ENCODE peak calls at places on chromosomes 6 and 20, in ten cellular contexts. P, C, M, J, N, O, R, H, B and S are unnamed samples.

GRCh38 chr6:77650098-77650663 is 2.7 kb upstream of the MEI4 start:
- DNase-seq in P (no peak), C (no peak), M (peak; percentile 3), J (peak; percentile 1), N (no peak), O (peak; percentile 31), R (peak; percentile 48), H (no peak), B (peak; percentile 9), S (no peak)

GRCh38 chr20:4870906-4871305 is 130.4 kb downstream of the SLC23A2 start:
- DNase-seq in P (no peak), C (no peak), M (no peak), J (no peak), N (no peak), O (no peak), R (no peak), H (no peak), B (no peak), S (no peak)

GRCh38 chr6:142985286-142985685 is 40.3 kb upstream of the HIVEP2 start:
- DNase-seq in P (no peak), C (no peak), M (no peak), J (peak; percentile 50), N (no peak), O (no peak), R (no peak), H (no peak), B (no peak), S (no peak)

GRCh38 chr6:53310751-53311585 is 37.8 kb downstream of the ELOVL5 start:
- DNase-seq in P (peak; percentile 48), C (no peak), M (no peak), J (no peak), N (no peak), O (no peak), R (no peak), H (no peak), B (no peak), S (no peak)

GRCh38 chr6:41625442-41625841 is 12.8 kb upstream of the MDFI start:
- DNase-seq in P (peak; percentile 49), C (peak; percentile 39), M (no peak), J (no peak), N (no peak), O (peak; percentile 49), R (peak; percentile 60), H (no peak), B (peak; percentile 47), S (no peak)

GRCh38 chr6:24329022-24329421 is 28.8 kb downstream of the DCDC2 start:
- DNase-seq in P (no peak), C (no peak), M (no peak), J (peak; percentile 73), N (no peak), O (no peak), R (no peak), H (no peak), B (no peak), S (no peak)

GRCh38 chr6:99330159-99330558 is 19.3 kb downstream of the FAXC start:
- DNase-seq in P (peak; percentile 72), C (peak; percentile 51), M (peak; percentile 24), J (peak; percentile 57), N (peak; percentile 52), O (no peak), R (no peak), H (no peak), B (peak; percentile 73), S (peak; percentile 36)

GRCh38 chr6:100509101-100509500 is 44.4 kb upstream of the SIM1 start:
- DNase-seq in P (no peak), C (no peak), M (no peak), J (no peak), N (no peak), O (no peak), R (no peak), H (no peak), B (no peak), S (no peak)

GRCh38 chr20:53677447-53678314 is 84.0 kb upstream of the ZNF217 start:
- DNase-seq in P (no peak), C (no peak), M (no peak), J (peak; percentile 56), N (no peak), O (peak; percentile 32), R (no peak), H (no peak), B (peak; percentile 81), S (no peak)

GRCh38 chr20:2142649-2143048 is 41.0 kb downstream of the STK35 start:
- DNase-seq in P (no peak), C (no peak), M (no peak), J (no peak), N (no peak), O (peak; percentile 45), R (no peak), H (no peak), B (no peak), S (no peak)

GRCh38 chr6:55943329-55943728 is 67.9 kb upstream of the BMP5 start:
- DNase-seq in P (no peak), C (no peak), M (no peak), J (peak; percentile 72), N (no peak), O (no peak), R (no peak), H (no peak), B (no peak), S (no peak)

GRCh38 chr6:156579564-156579963 is 197.6 kb upstream of the ARID1B start:
- DNase-seq in P (no peak), C (no peak), M (no peak), J (no peak), N (no peak), O (no peak), R (no peak), H (no peak), B (no peak), S (no peak)

GRCh38 chr6:156575361-156575760 is 201.8 kb upstream of the ARID1B start:
- DNase-seq in P (no peak), C (no peak), M (no peak), J (no peak), N (no peak), O (no peak), R (no peak), H (no peak), B (no peak), S (no peak)

GRCh38 chr6:156583083-156583482 is 194.1 kb upstream of the ARID1B start:
- DNase-seq in P (no peak), C (no peak), M (no peak), J (no peak), N (no peak), O (no peak), R (no peak), H (no peak), B (no peak), S (no peak)

GRCh38 chr6:156582509-156582992 is 194.6 kb upstream of the ARID1B start:
- DNase-seq in P (peak; percentile 89), C (no peak), M (no peak), J (no peak), N (no peak), O (no peak), R (no peak), H (no peak), B (peak; percentile 28), S (no peak)

GRCh38 chr6:156577749-156578148 is 199.4 kb upstream of the ARID1B start:
- DNase-seq in P (peak; percentile 22), C (no peak), M (no peak), J (no peak), N (no peak), O (no peak), R (no peak), H (no peak), B (no peak), S (no peak)
- H3K9me3 ChIP-seq in P (peaks cover 50% of the 10 kb centered on the region), C (no peaks in the 10 kb centered on the region), M (peaks cover 10% of the 10 kb centered on the region), J (no peaks in the 10 kb centered on the region), N (peaks cover 3% of the 10 kb centered on the region), O (peaks cover 56% of the 10 kb centered on the region), R (peaks cover 2% of the 10 kb centered on the region), H (no peaks in the 10 kb centered on the region), B (peaks cover 18% of the 10 kb centered on the region), S (peaks cover 7% of the 10 kb centered on the region)

GRCh38 chr20:56143759-56144158 is 104.8 kb upstream of the MC3R start:
- DNase-seq in P (no peak), C (no peak), M (no peak), J (no peak), N (no peak), O (no peak), R (no peak), H (no peak), B (no peak), S (no peak)
- H3K9me3 ChIP-seq in P (peaks cover 4% of the 10 kb centered on the region), C (peaks cover 6% of the 10 kb centered on the region), M (peaks cover 8% of the 10 kb centered on the region), J (no peaks in the 10 kb centered on the region), N (peaks cover 9% of the 10 kb centered on the region), O (peaks cover 32% of the 10 kb centered on the region), R (peaks cover 4% of the 10 kb centered on the region), H (no peaks in the 10 kb centered on the region), B (peaks cover 12% of the 10 kb centered on the region), S (peaks cover 6% of the 10 kb centered on the region)

DNA sequence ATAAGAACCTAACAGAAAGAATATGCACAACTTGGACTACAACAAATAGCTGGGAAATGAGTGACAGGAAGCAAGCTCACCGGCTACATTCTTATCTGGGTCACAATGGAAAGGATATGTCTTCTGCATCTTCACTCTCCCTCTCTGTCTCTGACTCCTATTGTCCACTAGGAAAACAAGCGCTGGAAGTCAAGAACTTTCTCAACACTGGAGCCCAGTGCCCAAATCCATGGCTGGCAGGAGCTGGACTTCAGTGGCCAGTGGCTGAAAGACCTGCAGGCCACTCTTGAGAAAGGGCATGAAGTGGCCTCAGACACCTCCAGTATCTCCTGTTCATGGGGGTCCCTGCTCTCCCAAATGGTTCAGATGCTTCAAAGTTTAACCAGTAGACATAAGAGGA is 62.0 kb downstream of the FAM50B start:
- DNase-seq in P (no peak), C (no peak), M (no peak), J (no peak), N (no peak), O (no peak), R (no peak), H (no peak), B (no peak), S (no peak)
- H3K9me3 ChIP-seq in P (no peaks in the 10 kb centered on the region), C (no peaks in the 10 kb centered on the region), M (no peaks in the 10 kb centered on the region), J (no peaks in the 10 kb centered on the region), N (no peaks in the 10 kb centered on the region), O (no peaks in the 10 kb centered on the region), R (no peaks in the 10 kb centered on the region), H (no peaks in the 10 kb centered on the region), B (no peaks in the 10 kb centered on the region), S (no peaks in the 10 kb centered on the region)

GRCh38 chr20:42441862-42442196 is 747.9 kb downstream of the PTPRT start:
- DNase-seq in P (no peak), C (no peak), M (no peak), J (no peak), N (no peak), O (no peak), R (no peak), H (no peak), B (no peak), S (no peak)

GRCh38 chr20:42444799-42445198 is 744.9 kb downstream of the PTPRT start:
- DNase-seq in P (no peak), C (no peak), M (no peak), J (no peak), N (no peak), O (no peak), R (no peak), H (no peak), B (no peak), S (no peak)

GRCh38 chr20:42441196-42441861 is 748.4 kb downstream of the PTPRT start:
- DNase-seq in P (no peak), C (no peak), M (no peak), J (no peak), N (no peak), O (no peak), R (no peak), H (no peak), B (no peak), S (no peak)

GRCh38 chr20:42442728-42443127 is 747.0 kb downstream of the PTPRT start:
- DNase-seq in P (no peak), C (no peak), M (no peak), J (no peak), N (no peak), O (peak; percentile 20), R (no peak), H (no peak), B (peak; percentile 2), S (no peak)

GRCh38 chr20:42447270-42447669 is 742.4 kb downstream of the PTPRT start:
- DNase-seq in P (no peak), C (no peak), M (no peak), J (no peak), N (no peak), O (no peak), R (no peak), H (no peak), B (no peak), S (no peak)
- H3K9me3 ChIP-seq in P (no peaks in the 10 kb centered on the region), C (no peaks in the 10 kb centered on the region), M (no peaks in the 10 kb centered on the region), J (no peaks in the 10 kb centered on the region), N (peaks cover 19% of the 10 kb centered on the region), O (no peaks in the 10 kb centered on the region), R (no peaks in the 10 kb centered on the region), H (no peaks in the 10 kb centered on the region), B (no peaks in the 10 kb centered on the region), S (peaks cover 9% of the 10 kb centered on the region)